ENCODE peak calls at places on chromosome 13, in nine cellular contexts. One of them, this sample, is unnamed.

GRCh38 chr13:76976488-76976887 is 15.4 kb upstream of the CLN5 start:
- DNase-seq in breast epithelium: no peak
- DNase-seq in upper lobe of left lung: no peak
- DNase-seq in GM23338: no peak
- DNase-seq in prostate gland: no peak
- DNase-seq in suprapubic skin: no peak
- DNase-seq in HCT116: no peak
- DNase-seq in Panc1: no peak
- DNase-seq in GM12878: no peak
- DNase-seq in this sample: no peak

GRCh38 chr13:39321578-39321977 is 281.4 kb downstream of the LHFPL6 start:
- DNase-seq in breast epithelium: no peak
- DNase-seq in upper lobe of left lung: no peak
- DNase-seq in GM23338: no peak
- DNase-seq in prostate gland: no peak
- DNase-seq in suprapubic skin: no peak
- DNase-seq in HCT116: no peak
- DNase-seq in Panc1: no peak
- DNase-seq in GM12878: no peak
- DNase-seq in this sample: no peak

GRCh38 chr13:59086147-59086546 is 1077.6 kb downstream of the DIAPH3 start:
- DNase-seq in breast epithelium: no peak
- DNase-seq in upper lobe of left lung: no peak
- DNase-seq in GM23338: no peak
- DNase-seq in prostate gland: no peak
- DNase-seq in suprapubic skin: no peak
- DNase-seq in HCT116: no peak
- DNase-seq in Panc1: no peak
- DNase-seq in GM12878: no peak
- DNase-seq in this sample: no peak

GRCh38 chr13:72304121-72304745 is 423.2 kb downstream of the MZT1 start:
- DNase-seq in breast epithelium: no peak
- DNase-seq in upper lobe of left lung: no peak
- DNase-seq in GM23338: no peak
- DNase-seq in prostate gland: no peak
- DNase-seq in suprapubic skin: no peak
- DNase-seq in HCT116: no peak
- DNase-seq in Panc1: no peak
- DNase-seq in GM12878: no peak
- DNase-seq in this sample: no peak

GRCh38 chr13:73090116-73090811 is 31.5 kb downstream of the KLF5 start:
- DNase-seq in breast epithelium: peak
- DNase-seq in upper lobe of left lung: peak
- DNase-seq in GM23338: peak
- DNase-seq in prostate gland: peak
- DNase-seq in suprapubic skin: no peak
- DNase-seq in HCT116: peak
- DNase-seq in Panc1: peak
- DNase-seq in GM12878: no peak
- DNase-seq in this sample: peak

GRCh38 chr13:30932481-30933333 is at the start of gene TEX26:
- DNase-seq in breast epithelium: no peak
- DNase-seq in upper lobe of left lung: no peak
- DNase-seq in GM23338: peak
- DNase-seq in prostate gland: no peak
- DNase-seq in suprapubic skin: no peak
- DNase-seq in HCT116: no peak
- DNase-seq in Panc1: no peak
- DNase-seq in GM12878: no peak
- DNase-seq in this sample: no peak

GRCh38 chr13:82407321-82407720 is 1475.0 kb downstream of the SLITRK1 start:
- DNase-seq in breast epithelium: no peak
- DNase-seq in upper lobe of left lung: no peak
- DNase-seq in GM23338: peak
- DNase-seq in prostate gland: no peak
- DNase-seq in suprapubic skin: no peak
- DNase-seq in HCT116: no peak
- DNase-seq in Panc1: no peak
- DNase-seq in GM12878: no peak
- DNase-seq in this sample: no peak

GRCh38 chr13:109668433-109669233 is 117.8 kb downstream of the IRS2 start:
- DNase-seq in breast epithelium: no peak
- DNase-seq in upper lobe of left lung: no peak
- DNase-seq in GM23338: no peak
- DNase-seq in prostate gland: no peak
- DNase-seq in suprapubic skin: no peak
- DNase-seq in HCT116: no peak
- DNase-seq in Panc1: no peak
- DNase-seq in GM12878: no peak
- DNase-seq in this sample: peak

GRCh38 chr13:19181621-19182485 is at the start of gene TUBA3C:
- DNase-seq in breast epithelium: peak
- DNase-seq in upper lobe of left lung: no peak
- DNase-seq in GM23338: no peak
- DNase-seq in prostate gland: peak
- DNase-seq in suprapubic skin: peak
- DNase-seq in HCT116: no peak
- DNase-seq in Panc1: no peak
- DNase-seq in GM12878: no peak
- DNase-seq in this sample: peak

GRCh38 chr13:38967446-38967845 is 23.2 kb downstream of the STOML3 start:
- DNase-seq in breast epithelium: no peak
- DNase-seq in upper lobe of left lung: no peak
- DNase-seq in GM23338: no peak
- DNase-seq in prostate gland: no peak
- DNase-seq in suprapubic skin: no peak
- DNase-seq in HCT116: no peak
- DNase-seq in Panc1: no peak
- DNase-seq in GM12878: no peak
- DNase-seq in this sample: no peak

GRCh38 chr13:64718116-64718515 is 2512.0 kb downstream of the PCDH9 start:
- DNase-seq in breast epithelium: no peak
- DNase-seq in upper lobe of left lung: no peak
- DNase-seq in GM23338: no peak
- DNase-seq in prostate gland: no peak
- DNase-seq in suprapubic skin: no peak
- DNase-seq in HCT116: no peak
- DNase-seq in Panc1: no peak
- DNase-seq in GM12878: no peak
- DNase-seq in this sample: no peak

DNA sequence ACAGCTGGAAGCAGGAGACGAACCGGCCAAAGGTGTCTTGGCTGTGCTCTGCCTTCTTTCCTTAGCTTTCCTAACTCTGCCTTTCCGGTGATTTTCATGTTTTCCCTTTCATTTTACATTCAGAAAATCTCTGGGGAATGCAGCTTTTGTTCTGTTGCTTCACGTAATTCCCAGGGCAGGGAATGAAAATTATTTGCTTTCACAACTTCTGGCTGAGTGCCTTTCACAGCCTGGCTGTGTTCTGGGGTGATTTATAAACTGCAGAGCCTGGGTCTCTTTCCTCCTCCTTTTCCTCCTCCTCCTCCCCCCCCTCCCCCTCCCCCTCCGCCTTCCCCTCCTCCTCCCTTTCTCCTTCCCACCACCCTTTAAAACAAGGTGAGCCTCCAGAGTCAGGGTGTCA is 84.3 kb downstream of the RNASEH2B start:
- DNase-seq in breast epithelium: no peak
- DNase-seq in upper lobe of left lung: no peak
- DNase-seq in GM23338: no peak
- DNase-seq in prostate gland: no peak
- DNase-seq in suprapubic skin: no peak
- DNase-seq in HCT116: no peak
- DNase-seq in Panc1: no peak
- DNase-seq in GM12878: no peak
- DNase-seq in this sample: no peak
- H3K27ac ChIP-seq in breast epithelium: peak
- H3K27ac ChIP-seq in upper lobe of left lung: no peak
- H3K27ac ChIP-seq in GM23338: no peak
- H3K27ac ChIP-seq in prostate gland: no peak
- H3K27ac ChIP-seq in suprapubic skin: no peak
- H3K27ac ChIP-seq in HCT116: no peak
- H3K27ac ChIP-seq in Panc1: no peak
- H3K27ac ChIP-seq in GM12878: no peak
- H3K27ac ChIP-seq in this sample: peak

GRCh38 chr13:99307247-99307646 is at the start of gene GPR183:
- DNase-seq in breast epithelium: no peak
- DNase-seq in upper lobe of left lung: no peak
- DNase-seq in GM23338: no peak
- DNase-seq in prostate gland: no peak
- DNase-seq in suprapubic skin: no peak
- DNase-seq in HCT116: no peak
- DNase-seq in Panc1: no peak
- DNase-seq in GM12878: no peak
- DNase-seq in this sample: no peak
- TF ChIP-seq POLR2AphosphoS5 in breast epithelium: no peak
- TF ChIP-seq POLR2AphosphoS5 in upper lobe of left lung: no peak
- TF ChIP-seq POLR2AphosphoS5 in GM23338: no peak
- TF ChIP-seq POLR2AphosphoS5 in prostate gland: peak
- TF ChIP-seq POLR2AphosphoS5 in suprapubic skin: no peak
- TF ChIP-seq POLR2AphosphoS5 in HCT116: no peak
- TF ChIP-seq POLR2AphosphoS5 in Panc1: no peak
- TF ChIP-seq POLR2AphosphoS5 in GM12878: peak
- TF ChIP-seq POLR2AphosphoS5 in this sample: peak

GRCh38 chr13:99199541-99200432 is 867 bp upstream of the UBAC2 start:
- DNase-seq in breast epithelium: no peak
- DNase-seq in upper lobe of left lung: peak
- DNase-seq in GM23338: no peak
- DNase-seq in prostate gland: no peak
- DNase-seq in suprapubic skin: no peak
- DNase-seq in HCT116: no peak
- DNase-seq in Panc1: no peak
- DNase-seq in GM12878: no peak
- DNase-seq in this sample: no peak

GRCh38 chr13:99198630-99199029 is 2.0 kb upstream of the UBAC2 start:
- DNase-seq in breast epithelium: no peak
- DNase-seq in upper lobe of left lung: no peak
- DNase-seq in GM23338: no peak
- DNase-seq in prostate gland: peak
- DNase-seq in suprapubic skin: no peak
- DNase-seq in HCT116: no peak
- DNase-seq in Panc1: no peak
- DNase-seq in GM12878: no peak
- DNase-seq in this sample: no peak

GRCh38 chr13:99197257-99197651 is 3.4 kb upstream of the UBAC2 start:
- DNase-seq in breast epithelium: no peak
- DNase-seq in upper lobe of left lung: no peak
- DNase-seq in GM23338: no peak
- DNase-seq in prostate gland: no peak
- DNase-seq in suprapubic skin: no peak
- DNase-seq in HCT116: no peak
- DNase-seq in Panc1: no peak
- DNase-seq in GM12878: no peak
- DNase-seq in this sample: no peak

GRCh38 chr13:99193152-99193551 is 7.5 kb upstream of the UBAC2 start:
- DNase-seq in breast epithelium: no peak
- DNase-seq in upper lobe of left lung: no peak
- DNase-seq in GM23338: no peak
- DNase-seq in prostate gland: no peak
- DNase-seq in suprapubic skin: no peak
- DNase-seq in HCT116: no peak
- DNase-seq in Panc1: no peak
- DNase-seq in GM12878: no peak
- DNase-seq in this sample: no peak

GRCh38 chr13:99196466-99197256 is 4.0 kb upstream of the UBAC2 start:
- DNase-seq in breast epithelium: no peak
- DNase-seq in upper lobe of left lung: no peak
- DNase-seq in GM23338: no peak
- DNase-seq in prostate gland: no peak
- DNase-seq in suprapubic skin: no peak
- DNase-seq in HCT116: peak
- DNase-seq in Panc1: no peak
- DNase-seq in GM12878: no peak
- DNase-seq in this sample: no peak
- TF ChIP-seq CTCF in breast epithelium: no peak
- TF ChIP-seq CTCF in upper lobe of left lung: peak
- TF ChIP-seq CTCF in GM23338: peak
- TF ChIP-seq CTCF in prostate gland: no peak
- TF ChIP-seq CTCF in suprapubic skin: no peak
- TF ChIP-seq CTCF in HCT116: peak
- TF ChIP-seq CTCF in Panc1: no peak
- TF ChIP-seq CTCF in GM12878: peak
- TF ChIP-seq CTCF in this sample: no peak

GRCh38 chr13:113488283-113488682 is 2.2 kb downstream of the DCUN1D2 start:
- DNase-seq in breast epithelium: no peak
- DNase-seq in upper lobe of left lung: no peak
- DNase-seq in GM23338: no peak
- DNase-seq in prostate gland: no peak
- DNase-seq in suprapubic skin: no peak
- DNase-seq in HCT116: no peak
- DNase-seq in Panc1: no peak
- DNase-seq in GM12878: no peak
- DNase-seq in this sample: no peak
- H3K27ac ChIP-seq in breast epithelium: no peak
- H3K27ac ChIP-seq in upper lobe of left lung: no peak
- H3K27ac ChIP-seq in GM23338: peak
- H3K27ac ChIP-seq in prostate gland: no peak
- H3K27ac ChIP-seq in suprapubic skin: no peak
- H3K27ac ChIP-seq in HCT116: no peak
- H3K27ac ChIP-seq in Panc1: no peak
- H3K27ac ChIP-seq in GM12878: no peak
- H3K27ac ChIP-seq in this sample: no peak

GRCh38 chr13:32427852-32428580 is at the start of gene N4BP2L1:
- DNase-seq in breast epithelium: peak
- DNase-seq in upper lobe of left lung: peak
- DNase-seq in GM23338: peak
- DNase-seq in prostate gland: peak
- DNase-seq in suprapubic skin: peak
- DNase-seq in HCT116: no peak
- DNase-seq in Panc1: no peak
- DNase-seq in GM12878: peak
- DNase-seq in this sample: peak
- TF ChIP-seq POLR2AphosphoS5 in breast epithelium: peak
- TF ChIP-seq POLR2AphosphoS5 in upper lobe of left lung: peak
- TF ChIP-seq POLR2AphosphoS5 in GM23338: peak
- TF ChIP-seq POLR2AphosphoS5 in prostate gland: peak
- TF ChIP-seq POLR2AphosphoS5 in suprapubic skin: peak
- TF ChIP-seq POLR2AphosphoS5 in HCT116: no peak
- TF ChIP-seq POLR2AphosphoS5 in Panc1: no peak
- TF ChIP-seq POLR2AphosphoS5 in GM12878: peak
- TF ChIP-seq POLR2AphosphoS5 in this sample: peak

DNA sequence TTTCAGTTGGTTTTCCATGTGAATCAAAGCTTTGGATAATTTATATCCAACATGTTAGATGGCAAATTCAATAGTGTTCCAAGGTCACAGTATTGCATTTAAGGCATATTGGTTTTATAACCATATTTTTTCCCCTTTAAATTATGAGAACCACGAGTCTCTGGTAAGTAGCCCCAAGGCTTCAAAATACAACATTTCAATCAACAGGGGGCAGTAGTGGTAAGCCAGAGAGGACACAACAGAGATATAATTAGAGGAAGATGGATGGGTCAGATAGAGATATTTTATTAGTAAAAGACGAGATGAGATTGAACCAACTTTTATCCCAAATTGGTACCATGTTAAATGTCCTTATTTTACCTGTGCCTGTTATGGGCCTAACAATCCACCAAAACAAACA is 53.1 kb downstream of the KL start:
- DNase-seq in breast epithelium: no peak
- DNase-seq in upper lobe of left lung: no peak
- DNase-seq in GM23338: peak
- DNase-seq in prostate gland: no peak
- DNase-seq in suprapubic skin: no peak
- DNase-seq in HCT116: no peak
- DNase-seq in Panc1: no peak
- DNase-seq in GM12878: no peak
- DNase-seq in this sample: no peak
- TF ChIP-seq CTCF in breast epithelium: no peak
- TF ChIP-seq CTCF in upper lobe of left lung: peak
- TF ChIP-seq CTCF in GM23338: peak
- TF ChIP-seq CTCF in prostate gland: no peak
- TF ChIP-seq CTCF in suprapubic skin: no peak
- TF ChIP-seq CTCF in HCT116: peak
- TF ChIP-seq CTCF in Panc1: peak
- TF ChIP-seq CTCF in GM12878: peak
- TF ChIP-seq CTCF in this sample: no peak

This sample was measured in stomach.